ENCODE peak calls at places on chromosomes 1 and 21, in seven cellular contexts. One of them, this sample, is unnamed.

GRCh38 chr1:227947425-227947677 is 381 bp downstream of the WNT9A start:
- DNase-seq in activated T-helper 1 cell treated with Interleukin-2 at 50 U/mL for 16 hours: no peak
- DNase-seq in T follicular helper cell: no peak
- DNase-seq in stimulated activated CD4-positive, alpha-beta T cell treated with anti-CD3 and anti-CD28 coated beads, TNF-alpha, amount 100 ng/mL, for 1 hour: no peak
- DNase-seq in stimulated activated CD8-positive, alpha-beta memory T cell treated with anti-CD3 and anti-CD28 coated beads, Interleukin-15, amount 100 ng/mL, for 48 hours: no peak
- DNase-seq in body of pancreas: no peak
- DNase-seq in IMR-90: no peak
- DNase-seq in this sample: no peak

GRCh38 chr1:204127597-204128242 is 24.1 kb downstream of the ETNK2 start:
- DNase-seq in activated T-helper 1 cell treated with Interleukin-2 at 50 U/mL for 16 hours: no peak
- DNase-seq in T follicular helper cell: no peak
- DNase-seq in stimulated activated CD4-positive, alpha-beta T cell treated with anti-CD3 and anti-CD28 coated beads, TNF-alpha, amount 100 ng/mL, for 1 hour: no peak
- DNase-seq in stimulated activated CD8-positive, alpha-beta memory T cell treated with anti-CD3 and anti-CD28 coated beads, Interleukin-15, amount 100 ng/mL, for 48 hours: no peak
- DNase-seq in body of pancreas: peak
- DNase-seq in IMR-90: peak
- DNase-seq in this sample: no peak

GRCh38 chr1:154895779-154896178 is 25.7 kb upstream of the KCNN3 start:
- DNase-seq in activated T-helper 1 cell treated with Interleukin-2 at 50 U/mL for 16 hours: no peak
- DNase-seq in T follicular helper cell: no peak
- DNase-seq in stimulated activated CD4-positive, alpha-beta T cell treated with anti-CD3 and anti-CD28 coated beads, TNF-alpha, amount 100 ng/mL, for 1 hour: no peak
- DNase-seq in stimulated activated CD8-positive, alpha-beta memory T cell treated with anti-CD3 and anti-CD28 coated beads, Interleukin-15, amount 100 ng/mL, for 48 hours: no peak
- DNase-seq in body of pancreas: no peak
- DNase-seq in IMR-90: no peak
- DNase-seq in this sample: no peak

GRCh38 chr21:42533963-42534355 is 20.3 kb downstream of the SLC37A1 start:
- DNase-seq in activated T-helper 1 cell treated with Interleukin-2 at 50 U/mL for 16 hours: no peak
- DNase-seq in T follicular helper cell: no peak
- DNase-seq in stimulated activated CD4-positive, alpha-beta T cell treated with anti-CD3 and anti-CD28 coated beads, TNF-alpha, amount 100 ng/mL, for 1 hour: no peak
- DNase-seq in stimulated activated CD8-positive, alpha-beta memory T cell treated with anti-CD3 and anti-CD28 coated beads, Interleukin-15, amount 100 ng/mL, for 48 hours: no peak
- DNase-seq in body of pancreas: no peak
- DNase-seq in IMR-90: no peak
- DNase-seq in this sample: no peak

GRCh38 chr1:17922833-17923232 is 167.7 kb downstream of the ACTL8 start:
- DNase-seq in activated T-helper 1 cell treated with Interleukin-2 at 50 U/mL for 16 hours: no peak
- DNase-seq in T follicular helper cell: no peak
- DNase-seq in stimulated activated CD4-positive, alpha-beta T cell treated with anti-CD3 and anti-CD28 coated beads, TNF-alpha, amount 100 ng/mL, for 1 hour: no peak
- DNase-seq in stimulated activated CD8-positive, alpha-beta memory T cell treated with anti-CD3 and anti-CD28 coated beads, Interleukin-15, amount 100 ng/mL, for 48 hours: no peak
- DNase-seq in body of pancreas: peak
- DNase-seq in IMR-90: peak
- DNase-seq in this sample: no peak

GRCh38 chr1:21579788-21580187 is 70.6 kb downstream of the ALPL start:
- DNase-seq in activated T-helper 1 cell treated with Interleukin-2 at 50 U/mL for 16 hours: no peak
- DNase-seq in T follicular helper cell: no peak
- DNase-seq in stimulated activated CD4-positive, alpha-beta T cell treated with anti-CD3 and anti-CD28 coated beads, TNF-alpha, amount 100 ng/mL, for 1 hour: no peak
- DNase-seq in stimulated activated CD8-positive, alpha-beta memory T cell treated with anti-CD3 and anti-CD28 coated beads, Interleukin-15, amount 100 ng/mL, for 48 hours: no peak
- DNase-seq in body of pancreas: no peak
- DNase-seq in IMR-90: peak
- DNase-seq in this sample: no peak

GRCh38 chr1:159311679-159312078 is 9.5 kb downstream of the FCER1A start:
- DNase-seq in activated T-helper 1 cell treated with Interleukin-2 at 50 U/mL for 16 hours: no peak
- DNase-seq in T follicular helper cell: no peak
- DNase-seq in stimulated activated CD4-positive, alpha-beta T cell treated with anti-CD3 and anti-CD28 coated beads, TNF-alpha, amount 100 ng/mL, for 1 hour: no peak
- DNase-seq in stimulated activated CD8-positive, alpha-beta memory T cell treated with anti-CD3 and anti-CD28 coated beads, Interleukin-15, amount 100 ng/mL, for 48 hours: no peak
- DNase-seq in body of pancreas: no peak
- DNase-seq in IMR-90: no peak
- DNase-seq in this sample: no peak

GRCh38 chr1:8572106-8572505 is 245.3 kb downstream of the RERE start:
- DNase-seq in activated T-helper 1 cell treated with Interleukin-2 at 50 U/mL for 16 hours: no peak
- DNase-seq in T follicular helper cell: no peak
- DNase-seq in stimulated activated CD4-positive, alpha-beta T cell treated with anti-CD3 and anti-CD28 coated beads, TNF-alpha, amount 100 ng/mL, for 1 hour: no peak
- DNase-seq in stimulated activated CD8-positive, alpha-beta memory T cell treated with anti-CD3 and anti-CD28 coated beads, Interleukin-15, amount 100 ng/mL, for 48 hours: no peak
- DNase-seq in body of pancreas: peak
- DNase-seq in IMR-90: no peak
- DNase-seq in this sample: no peak

GRCh38 chr1:79744746-79745145 is 738.2 kb upstream of the ADGRL4 start:
- DNase-seq in activated T-helper 1 cell treated with Interleukin-2 at 50 U/mL for 16 hours: no peak
- DNase-seq in T follicular helper cell: no peak
- DNase-seq in stimulated activated CD4-positive, alpha-beta T cell treated with anti-CD3 and anti-CD28 coated beads, TNF-alpha, amount 100 ng/mL, for 1 hour: no peak
- DNase-seq in stimulated activated CD8-positive, alpha-beta memory T cell treated with anti-CD3 and anti-CD28 coated beads, Interleukin-15, amount 100 ng/mL, for 48 hours: no peak
- DNase-seq in body of pancreas: no peak
- DNase-seq in IMR-90: no peak
- DNase-seq in this sample: no peak

GRCh38 chr1:149928388-149928724 is 753 bp upstream of the SF3B4 start:
- DNase-seq in activated T-helper 1 cell treated with Interleukin-2 at 50 U/mL for 16 hours: no peak
- DNase-seq in T follicular helper cell: no peak
- DNase-seq in stimulated activated CD4-positive, alpha-beta T cell treated with anti-CD3 and anti-CD28 coated beads, TNF-alpha, amount 100 ng/mL, for 1 hour: no peak
- DNase-seq in stimulated activated CD8-positive, alpha-beta memory T cell treated with anti-CD3 and anti-CD28 coated beads, Interleukin-15, amount 100 ng/mL, for 48 hours: no peak
- DNase-seq in body of pancreas: no peak
- DNase-seq in IMR-90: no peak
- DNase-seq in this sample: no peak

This sample was measured in T-helper 9 cell.